ENCODE peak calls at places on chromosome 1, in four cellular contexts. E, G, H and F are unnamed samples.

GRCh38 chr1:15849775-15850449 is 2.4 kb downstream of the SPEN start:
- DNase-seq in E (peak; percentile 66), G (no peak), H (peak; percentile 65), F (peak; percentile 71)

GRCh38 chr1:160046494-160047115 is 14.8 kb upstream of the PIGM start:
- DNase-seq in E (peak; percentile 95), G (no peak), H (peak; percentile 69), F (peak; percentile 80)

GRCh38 chr1:90724361-90724760 is 7.3 kb upstream of the BARHL2 start:
- DNase-seq in E (no peak), G (no peak), H (no peak), F (no peak)

GRCh38 chr1:242178924-242179708 is 180.2 kb upstream of the MAP1LC3C start:
- DNase-seq in E (no peak), G (no peak), H (no peak), F (no peak)

GRCh38 chr1:167013124-167013900 is 24.2 kb downstream of the MAEL start:
- DNase-seq in E (no peak), G (no peak), H (no peak), F (no peak)

GRCh38 chr1:6848816-6849215 is 63.6 kb downstream of the CAMTA1 start:
- DNase-seq in E (no peak), G (no peak), H (no peak), F (no peak)

GRCh38 chr1:78340006-78340405 is 150.8 kb upstream of the PTGFR start:
- DNase-seq in E (no peak), G (no peak), H (no peak), F (no peak)

GRCh38 chr1:10755977-10756521 is 40.4 kb downstream of the CASZ1 start:
- DNase-seq in E (peak; percentile 52), G (no peak), H (no peak), F (peak; percentile 89)

GRCh38 chr1:51313961-51314777 is 16.2 kb downstream of the TTC39A start:
- DNase-seq in E (no peak), G (no peak), H (no peak), F (no peak)

GRCh38 chr1:10510520-10511493 is 36.1 kb downstream of the PEX14 start:
- DNase-seq in E (peak; percentile 90), G (peak; percentile 86), H (no peak), F (no peak)

GRCh38 chr1:152182942-152183341 is 23.9 kb upstream of the RPTN start:
- DNase-seq in E (no peak), G (no peak), H (no peak), F (no peak)

GRCh38 chr1:29550119-29550841 is 314.0 kb downstream of the PTPRU start:
- DNase-seq in E (no peak), G (no peak), H (no peak), F (no peak)

GRCh38 chr1:93804412-93804811 is 74.6 kb downstream of the DNTTIP2 start:
- DNase-seq in E (no peak), G (no peak), H (no peak), F (no peak)

GRCh38 chr1:14109276-14109635 is 409.3 kb downstream of the PRDM2 start:
- DNase-seq in E (no peak), G (no peak), H (no peak), F (no peak)

GRCh38 chr1:173474097-173474779 is 2.9 kb upstream of the PRDX6 start:
- DNase-seq in E (no peak), G (no peak), H (peak; percentile 74), F (no peak)

GRCh38 chr1:205936846-205937707 is 6.2 kb downstream of the SLC26A9 start:
- DNase-seq in E (no peak), G (no peak), H (peak; percentile 63), F (no peak)

GRCh38 chr1:177753655-177754054 is 216.2 kb downstream of the SEC16B start:
- DNase-seq in E (no peak), G (no peak), H (no peak), F (no peak)

GRCh38 chr1:179077396-179077795 is 4.5 kb upstream of the TOR3A start:
- DNase-seq in E (no peak), G (no peak), H (no peak), F (no peak)

GRCh38 chr1:174953657-174954435 is 45.9 kb upstream of the CACYBP start:
- DNase-seq in E (no peak), G (no peak), H (peak; percentile 62), F (peak; percentile 9)

GRCh38 chr1:40438391-40439015 is 11.8 kb upstream of the ZFP69B start:
- DNase-seq in E (peak; percentile 67), G (no peak), H (peak; percentile 37), F (peak; percentile 75)

DNA sequence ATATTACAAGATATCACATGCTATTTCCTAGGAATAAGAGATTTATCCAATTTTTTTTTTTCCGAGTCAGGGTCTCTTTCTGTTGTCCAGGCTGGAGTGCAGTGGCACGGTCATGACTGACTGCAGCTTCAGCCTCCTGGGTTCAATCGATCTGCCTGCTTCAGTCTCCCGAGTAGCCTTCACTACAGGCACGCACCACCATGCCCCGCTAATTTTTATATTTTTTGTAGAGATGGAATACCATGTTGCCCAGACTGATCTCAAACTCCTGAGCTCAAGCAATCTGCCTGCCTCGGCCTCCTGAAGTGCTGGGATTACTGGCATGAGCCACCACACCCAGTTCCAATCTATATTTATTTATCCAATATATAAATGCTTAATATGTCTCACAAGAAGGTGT is 18.0 kb upstream of the WDTC1 start:
- DNase-seq in E (no peak), G (no peak), H (no peak), F (no peak)
- TF ChIP-seq FOXM1 in E (no peak), G (no peak), H (no peak), F (no peak)

GRCh38 chr1:226983998-226984364 is 43.9 kb downstream of the COQ8A start:
- DNase-seq in E (no peak), G (no peak), H (no peak), F (no peak)
- TF ChIP-seq SIN3A in E (no peak), G (no peak), H (no peak), F (no peak)

GRCh38 chr1:26358411-26359384 is 4.8 kb upstream of the CRYBG2 start:
- DNase-seq in E (no peak), G (no peak), H (peak; percentile 90), F (no peak)
- TF ChIP-seq FOXM1 in E (no peak), G (no peak), H (no peak), F (no peak)

GRCh38 chr1:225849905-225850304 is 32.3 kb downstream of the TMEM63A start:
- DNase-seq in E (peak; percentile 60), G (no peak), H (no peak), F (peak; percentile 52)
- TF ChIP-seq SIN3A in E (no peak), G (no peak), H (no peak), F (no peak)

DNA sequence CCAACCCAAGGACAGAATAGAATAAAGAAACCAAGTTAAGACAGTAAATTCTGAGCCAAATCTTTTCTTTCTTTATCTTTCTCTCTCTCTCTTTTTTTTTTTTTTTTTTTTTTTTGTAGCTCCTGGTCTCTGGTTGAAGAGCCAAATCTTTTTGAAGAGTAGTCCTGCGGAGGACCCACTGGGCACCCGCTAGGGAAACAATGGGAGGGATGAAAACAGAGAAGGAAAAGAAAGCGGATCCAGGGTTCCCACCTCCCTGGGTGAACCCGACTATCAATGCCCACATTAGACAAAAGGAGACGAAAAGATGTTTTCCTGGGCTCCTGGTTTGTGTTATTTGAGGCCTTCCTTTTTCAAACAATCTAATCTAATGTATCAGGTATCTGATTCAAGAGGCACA is 49.8 kb upstream of the FBXO28 start:
- DNase-seq in E (no peak), G (no peak), H (no peak), F (no peak)
- TF ChIP-seq FOXM1 in E (no peak), G (no peak), H (no peak), F (no peak)

GRCh38 chr1:88175631-88176226 is 508.3 kb upstream of the PKN2 start:
- DNase-seq in E (no peak), G (no peak), H (peak; percentile 99), F (no peak)
- TF ChIP-seq SIN3A in E (no peak), G (no peak), H (no peak), F (no peak)

GRCh38 chr1:183837062-183837461 is 32.1 kb downstream of the RGL1 start:
- DNase-seq in E (no peak), G (no peak), H (no peak), F (no peak)
- TF ChIP-seq FOXM1 in E (no peak), G (no peak), H (no peak), F (no peak)

GRCh38 chr1:39048745-39049370 is 22.7 kb downstream of the NDUFS5 start:
- DNase-seq in E (peak; percentile 36), G (no peak), H (no peak), F (no peak)
- TF ChIP-seq SIN3A in E (no peak), G (no peak), H (no peak), F (no peak)